ENCODE peak calls at places on chromosomes 11 and 22, in five cellular contexts. A is type B pancreatic cell, Z is heart right ventricle, Q is bronchial epithelial cell, I is right lobe of liver. R is an unnamed sample.

GRCh38 chr11:130606781-130607511 is 158.5 kb downstream of the ADAMTS15 start:
- DNase-seq in A (peak), Z (no peak), Q (no peak), I (no peak), R (no peak)

GRCh38 chr11:65885808-65886536 is 2.3 kb downstream of the FIBP start:
- DNase-seq in A (no peak), Z (no peak), Q (no peak), I (no peak), R (no peak)

GRCh38 chr11:72541224-72541974 is 107.1 kb upstream of the CLPB start:
- DNase-seq in A (no peak), Z (no peak), Q (no peak), I (no peak), R (no peak)

GRCh38 chr11:13289081-13289480 is 11.5 kb downstream of the BMAL1 start:
- DNase-seq in A (no peak), Z (no peak), Q (no peak), I (no peak), R (no peak)

GRCh38 chr22:35460678-35461077 is 60.7 kb downstream of the MCM5 start:
- DNase-seq in A (no peak), Z (no peak), Q (no peak), I (no peak), R (no peak)

GRCh38 chr11:46330154-46330886 is 16.9 kb upstream of the DGKZ start:
- DNase-seq in A (no peak), Z (no peak), Q (no peak), I (no peak), R (no peak)

GRCh38 chr11:75492181-75492820 is 33.4 kb downstream of the GDPD5 start:
- DNase-seq in A (no peak), Z (no peak), Q (peak), I (no peak), R (peak)

GRCh38 chr11:73257342-73258103 is 14.6 kb upstream of the P2RY6 start:
- DNase-seq in A (peak), Z (no peak), Q (peak), I (no peak), R (no peak)

GRCh38 chr11:128767518-128767917 is 73.6 kb downstream of the FLI1 start:
- DNase-seq in A (no peak), Z (no peak), Q (no peak), I (no peak), R (no peak)

GRCh38 chr22:49216579-49216978 is 611.1 kb downstream of the BRD1 start:
- DNase-seq in A (peak), Z (no peak), Q (no peak), I (peak), R (no peak)

GRCh38 chr11:6565325-6565724 is 38.1 kb downstream of the RRP8 start:
- DNase-seq in A (no peak), Z (no peak), Q (no peak), I (no peak), R (no peak)

GRCh38 chr22:26956346-26956745 is 299.0 kb downstream of the MIAT start:
- DNase-seq in A (no peak), Z (no peak), Q (no peak), I (no peak), R (no peak)

GRCh38 chr11:133841279-133842043 is 3.9 kb downstream of the SPATA19 start:
- DNase-seq in A (no peak), Z (no peak), Q (no peak), I (no peak), R (peak)

GRCh38 chr11:45654741-45655283 is 10.6 kb downstream of the CHST1 start:
- DNase-seq in A (peak), Z (no peak), Q (no peak), I (no peak), R (no peak)

GRCh38 chr11:72816404-72816990 is 2.3 kb downstream of the ATG16L2 start:
- DNase-seq in A (no peak), Z (no peak), Q (no peak), I (peak), R (peak)

GRCh38 chr11:110026823-110027626 is 66.2 kb upstream of the ZC3H12C start:
- DNase-seq in A (no peak), Z (no peak), Q (no peak), I (no peak), R (peak)

GRCh38 chr11:76074178-76075112 is 131.9 kb downstream of the WNT11 start:
- DNase-seq in A (no peak), Z (no peak), Q (peak), I (no peak), R (no peak)

GRCh38 chr22:19887251-19887985 is 32.7 kb upstream of the GNB1L start:
- DNase-seq in A (no peak), Z (no peak), Q (no peak), I (peak), R (no peak)

GRCh38 chr22:23514317-23515038 is 65.6 kb downstream of the IGLL1 start:
- DNase-seq in A (no peak), Z (no peak), Q (no peak), I (no peak), R (no peak)

GRCh38 chr22:19903513-19903912 is 38.1 kb upstream of the COMT start:
- DNase-seq in A (no peak), Z (no peak), Q (no peak), I (no peak), R (no peak)

GRCh38 chr11:72584293-72584921 is 89.8 kb downstream of the PDE2A start:
- DNase-seq in A (no peak), Z (peak), Q (peak), I (peak), R (no peak)

GRCh38 chr11:82671451-82671850 is 62.2 kb downstream of the FAM181B start:
- DNase-seq in A (no peak), Z (no peak), Q (peak), I (no peak), R (no peak)

GRCh38 chr11:3111919-3112690 is 53.0 kb downstream of the OSBPL5 start:
- DNase-seq in A (no peak), Z (no peak), Q (peak), I (no peak), R (no peak)

GRCh38 chr11:130760515-130761125 is 155.7 kb downstream of the SNX19 start:
- DNase-seq in A (peak), Z (no peak), Q (no peak), I (no peak), R (no peak)

GRCh38 chr11:132284611-132285010 is 914.2 kb downstream of the NTM start:
- DNase-seq in A (no peak), Z (no peak), Q (no peak), I (no peak), R (no peak)

GRCh38 chr11:57800444-57801184 is 39.0 kb downstream of the CTNND1 start:
- DNase-seq in A (no peak), Z (no peak), Q (peak), I (no peak), R (peak)

GRCh38 chr22:36395922-36396321 is 8.2 kb upstream of the MYH9 start:
- DNase-seq in A (no peak), Z (no peak), Q (peak), I (no peak), R (no peak)

GRCh38 chr22:46726066-46726985 is 11.7 kb downstream of the CERK start:
- DNase-seq in A (no peak), Z (no peak), Q (no peak), I (peak), R (no peak)

GRCh38 chr11:131837562-131837961 is 467.1 kb downstream of the NTM start:
- DNase-seq in A (no peak), Z (no peak), Q (no peak), I (no peak), R (no peak)

DNA sequence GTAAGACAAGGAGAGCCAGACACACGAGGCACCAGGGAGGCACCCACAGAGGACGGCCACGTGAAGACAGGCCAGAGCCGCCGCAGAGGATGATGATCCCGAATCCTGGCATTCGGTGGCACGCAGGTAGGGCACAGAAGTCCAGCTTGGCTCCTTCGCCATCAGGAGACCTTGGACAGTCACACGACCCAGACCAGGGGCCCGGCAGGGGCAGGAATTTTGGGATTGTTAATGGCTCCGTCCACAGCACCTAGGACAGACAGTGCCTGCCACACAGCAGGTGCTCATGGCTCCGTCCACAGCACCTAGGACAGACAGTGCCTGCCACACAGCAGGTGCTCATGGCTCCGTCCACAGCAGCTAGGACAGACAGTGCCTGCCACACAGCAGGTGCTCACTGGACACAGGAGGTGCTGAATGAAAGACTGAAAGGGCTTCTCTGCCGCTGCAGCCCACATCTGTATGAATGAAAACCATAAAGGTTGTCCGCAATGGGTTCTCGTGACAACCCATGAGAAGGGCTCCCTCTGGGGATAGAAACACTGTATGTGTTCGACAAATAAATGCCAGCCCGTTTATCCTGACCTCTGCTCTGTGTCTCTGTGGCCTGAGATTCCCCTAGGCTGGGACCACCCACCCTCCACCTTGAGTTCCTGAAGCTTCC is 341.6 kb downstream of the CTTN start:
- DNase-seq in A (no peak), Z (no peak), Q (no peak), I (peak), R (no peak)
- TF ChIP-seq CTCF in A (peak), Z (no peak), Q (no peak), I (no peak), R (no peak)

GRCh38 chr11:80379620-80380278 is 938.9 kb upstream of the TENM4 start:
- DNase-seq in A (no peak), Z (no peak), Q (no peak), I (no peak), R (no peak)

GRCh38 chr11:80388536-80388935 is 947.7 kb upstream of the TENM4 start:
- DNase-seq in A (no peak), Z (no peak), Q (no peak), I (no peak), R (no peak)

GRCh38 chr11:80388133-80388532 is 947.3 kb upstream of the TENM4 start:
- DNase-seq in A (no peak), Z (no peak), Q (peak), I (no peak), R (no peak)

GRCh38 chr11:80383655-80384054 is 942.8 kb upstream of the TENM4 start:
- DNase-seq in A (no peak), Z (no peak), Q (no peak), I (no peak), R (no peak)
- TF ChIP-seq CTCF in A (no peak), Z (no peak), Q (no peak), I (no peak), R (no peak)

GRCh38 chr11:10488121-10488580 is 33.1 kb downstream of the AMPD3 start:
- DNase-seq in A (peak), Z (no peak), Q (peak), I (no peak), R (peak)
- TF ChIP-seq CTCF in A (no peak), Z (no peak), Q (no peak), I (no peak), R (no peak)

GRCh38 chr11:95378789-95379188 is 147.8 kb upstream of the SESN3 start:
- DNase-seq in A (no peak), Z (no peak), Q (no peak), I (no peak), R (no peak)

GRCh38 chr11:95379460-95379859 is 148.5 kb upstream of the SESN3 start:
- DNase-seq in A (no peak), Z (no peak), Q (no peak), I (no peak), R (no peak)

GRCh38 chr11:95375451-95375850 is 144.4 kb upstream of the SESN3 start:
- DNase-seq in A (no peak), Z (no peak), Q (no peak), I (no peak), R (no peak)

GRCh38 chr11:95375881-95376280 is 144.9 kb upstream of the SESN3 start:
- DNase-seq in A (no peak), Z (no peak), Q (peak), I (no peak), R (no peak)

DNA sequence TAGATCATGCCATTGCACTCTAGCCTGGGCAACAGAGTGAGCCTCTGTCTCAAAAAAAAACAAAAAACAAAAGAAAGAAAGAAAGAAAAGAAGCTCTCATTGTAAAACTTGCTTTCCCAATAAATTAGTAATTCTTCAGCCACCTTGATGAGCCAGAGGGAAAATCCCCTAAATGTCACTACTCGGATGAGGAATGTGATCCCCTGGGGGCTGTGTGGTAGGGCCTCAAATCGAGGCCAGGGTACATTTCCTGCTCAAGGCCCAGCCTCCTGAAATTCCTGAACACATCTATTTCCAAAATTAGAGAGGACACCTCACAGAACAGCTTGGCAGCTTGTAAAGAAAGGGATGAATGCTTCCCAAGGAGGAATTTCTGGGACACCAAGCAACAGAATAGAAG is 147.1 kb upstream of the SESN3 start:
- DNase-seq in A (no peak), Z (no peak), Q (peak), I (no peak), R (no peak)
- TF ChIP-seq CTCF in A (no peak), Z (no peak), Q (no peak), I (no peak), R (no peak)

GRCh38 chr22:50236731-50237409 is 8.0 kb downstream of the TUBGCP6 start:
- DNase-seq in A (no peak), Z (no peak), Q (no peak), I (no peak), R (no peak)
- TF ChIP-seq CTCF in A (peak), Z (peak), Q (peak), I (peak), R (peak)

R was measured in GM13976.